ENCODE peak calls at places on chromosomes 4 and X, in nine cellular contexts. One of them, this sample, is unnamed.

GRCh38 chr4:171954650-171955049 is 141.4 kb downstream of the GALNTL6 start:
- DNase-seq in A549: peak
- DNase-seq in K562: no peak
- DNase-seq in H1: no peak
- DNase-seq in sigmoid colon: no peak
- DNase-seq in tibial nerve: no peak
- DNase-seq in transverse colon: no peak
- DNase-seq in stomach: no peak
- DNase-seq in suprapubic skin: no peak
- DNase-seq in this sample: no peak

GRCh38 chrX:22999696-23000223 is at the start of gene DDX53:
- DNase-seq in transverse colon: no peak
- DNase-seq in suprapubic skin: no peak
- DNase-seq in stomach: no peak
- DNase-seq in K562: peak
- DNase-seq in sigmoid colon: no peak
- DNase-seq in tibial nerve: no peak
- DNase-seq in H1: no peak
- DNase-seq in A549: no peak
- DNase-seq in this sample: no peak

GRCh38 chr4:84562156-84562555 is 20.8 kb upstream of the CDS1 start:
- DNase-seq in stomach: no peak
- DNase-seq in tibial nerve: no peak
- DNase-seq in A549: no peak
- DNase-seq in sigmoid colon: no peak
- DNase-seq in H1: no peak
- DNase-seq in transverse colon: no peak
- DNase-seq in K562: no peak
- DNase-seq in suprapubic skin: no peak
- DNase-seq in this sample: no peak

GRCh38 chr4:7412586-7412975 is 22.1 kb downstream of the PSAPL1 start:
- DNase-seq in A549: no peak
- DNase-seq in H1: peak
- DNase-seq in tibial nerve: no peak
- DNase-seq in stomach: peak
- DNase-seq in transverse colon: no peak
- DNase-seq in suprapubic skin: peak
- DNase-seq in K562: no peak
- DNase-seq in sigmoid colon: peak
- DNase-seq in this sample: no peak

GRCh38 chr4:13989496-13989895 is 362.0 kb upstream of the BOD1L1 start:
- DNase-seq in K562: no peak
- DNase-seq in A549: peak
- DNase-seq in sigmoid colon: no peak
- DNase-seq in H1: no peak
- DNase-seq in suprapubic skin: no peak
- DNase-seq in tibial nerve: no peak
- DNase-seq in stomach: no peak
- DNase-seq in transverse colon: no peak
- DNase-seq in this sample: no peak

GRCh38 chr4:10173039-10173753 is 56.6 kb upstream of the WDR1 start:
- DNase-seq in K562: peak
- DNase-seq in sigmoid colon: peak
- DNase-seq in tibial nerve: no peak
- DNase-seq in suprapubic skin: no peak
- DNase-seq in A549: no peak
- DNase-seq in stomach: peak
- DNase-seq in H1: no peak
- DNase-seq in transverse colon: peak
- DNase-seq in this sample: no peak

GRCh38 chr4:153402366-153402765 is 57.9 kb downstream of the MND1 start:
- DNase-seq in tibial nerve: no peak
- DNase-seq in transverse colon: no peak
- DNase-seq in stomach: no peak
- DNase-seq in sigmoid colon: no peak
- DNase-seq in H1: no peak
- DNase-seq in suprapubic skin: no peak
- DNase-seq in K562: no peak
- DNase-seq in A549: no peak
- DNase-seq in this sample: no peak

GRCh38 chr4:15654556-15655222 is 468 bp downstream of the FBXL5 start:
- DNase-seq in A549: peak
- DNase-seq in K562: no peak
- DNase-seq in H1: no peak
- DNase-seq in transverse colon: peak
- DNase-seq in stomach: peak
- DNase-seq in suprapubic skin: peak
- DNase-seq in tibial nerve: no peak
- DNase-seq in sigmoid colon: peak
- DNase-seq in this sample: peak

GRCh38 chr4:7343950-7344349 is 90.8 kb downstream of the PSAPL1 start:
- DNase-seq in H1: no peak
- DNase-seq in tibial nerve: no peak
- DNase-seq in suprapubic skin: no peak
- DNase-seq in sigmoid colon: no peak
- DNase-seq in stomach: no peak
- DNase-seq in K562: no peak
- DNase-seq in A549: no peak
- DNase-seq in transverse colon: no peak
- DNase-seq in this sample: no peak

GRCh38 chr4:7191546-7192251 is 639 bp upstream of the SORCS2 start:
- DNase-seq in stomach: no peak
- DNase-seq in K562: no peak
- DNase-seq in H1: no peak
- DNase-seq in transverse colon: no peak
- DNase-seq in A549: no peak
- DNase-seq in suprapubic skin: peak
- DNase-seq in sigmoid colon: peak
- DNase-seq in tibial nerve: peak
- DNase-seq in this sample: no peak

GRCh38 chr4:73853246-73853704 is at the start of gene PF4V1:
- DNase-seq in sigmoid colon: peak
- DNase-seq in tibial nerve: no peak
- DNase-seq in stomach: peak
- DNase-seq in transverse colon: peak
- DNase-seq in A549: no peak
- DNase-seq in K562: no peak
- DNase-seq in H1: peak
- DNase-seq in suprapubic skin: no peak
- DNase-seq in this sample: no peak

DNA sequence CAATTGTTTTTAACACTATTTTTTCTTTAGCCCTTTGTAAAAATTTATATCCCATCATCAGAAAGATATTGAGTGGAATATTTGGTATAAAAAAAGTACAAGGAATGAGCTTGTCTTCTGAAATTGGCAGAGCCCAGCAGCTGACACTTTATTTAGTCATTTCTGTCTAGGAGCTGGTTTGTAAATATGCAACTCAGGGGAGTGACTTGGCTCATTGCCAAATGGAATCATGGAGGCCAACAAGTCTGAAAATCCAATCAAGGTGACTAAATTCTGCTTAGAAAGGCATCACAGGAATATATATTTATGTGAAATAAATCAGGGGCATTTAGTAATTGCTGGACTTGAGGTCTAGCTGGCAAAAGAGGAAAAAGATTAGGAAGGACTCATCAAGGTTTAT is 74.4 kb downstream of the OTC start:
- DNase-seq in transverse colon: no peak
- DNase-seq in K562: no peak
- DNase-seq in sigmoid colon: no peak
- DNase-seq in suprapubic skin: no peak
- DNase-seq in tibial nerve: no peak
- DNase-seq in A549: peak
- DNase-seq in stomach: no peak
- DNase-seq in H1: no peak
- DNase-seq in this sample: no peak
- TF ChIP-seq EP300 in transverse colon: no peak
- TF ChIP-seq EP300 in K562: no peak
- TF ChIP-seq EP300 in sigmoid colon: no peak
- TF ChIP-seq EP300 in suprapubic skin: no peak
- TF ChIP-seq EP300 in tibial nerve: no peak
- TF ChIP-seq EP300 in A549: no peak
- TF ChIP-seq EP300 in stomach: no peak
- TF ChIP-seq EP300 in H1: no peak
- TF ChIP-seq EP300 in this sample: no peak

DNA sequence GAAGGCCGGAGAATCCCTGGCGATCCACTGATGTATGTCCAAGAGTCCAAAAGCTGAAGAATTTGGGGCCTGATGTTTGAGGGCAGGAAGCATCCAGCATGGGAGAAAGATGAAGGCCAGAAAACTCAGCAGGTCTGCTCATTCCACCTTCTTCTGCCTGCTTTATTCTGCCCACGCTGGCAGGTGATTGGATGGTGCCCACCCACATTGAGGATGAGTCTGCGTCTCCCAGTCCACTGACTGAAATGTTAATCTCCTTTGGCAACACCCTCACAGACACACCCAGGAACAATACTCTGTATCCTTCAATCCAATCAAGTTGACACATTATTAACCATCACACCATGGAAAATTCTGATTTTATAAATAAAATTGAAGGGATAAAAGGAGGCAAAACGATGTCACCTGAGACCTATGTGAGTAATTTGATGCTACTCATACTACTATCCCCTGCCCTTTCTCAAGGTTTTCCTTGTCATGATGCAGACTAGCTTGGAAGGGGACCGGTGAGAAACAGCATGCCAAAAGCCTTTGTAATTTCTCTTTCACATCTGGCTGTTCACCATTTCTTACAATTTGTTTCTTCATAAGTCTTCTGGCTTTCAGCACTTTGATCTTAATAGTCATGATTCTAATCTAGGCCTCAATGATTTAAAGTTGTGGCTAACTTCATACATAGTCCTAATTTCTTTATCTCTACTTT is 9.7 kb upstream of the PYURF start:
- DNase-seq in A549: no peak
- DNase-seq in H1: no peak
- DNase-seq in tibial nerve: no peak
- DNase-seq in sigmoid colon: no peak
- DNase-seq in stomach: no peak
- DNase-seq in suprapubic skin: no peak
- DNase-seq in transverse colon: no peak
- DNase-seq in K562: no peak
- DNase-seq in this sample: no peak
- TF ChIP-seq EP300 in A549: no peak
- TF ChIP-seq EP300 in H1: no peak
- TF ChIP-seq EP300 in tibial nerve: no peak
- TF ChIP-seq EP300 in sigmoid colon: no peak
- TF ChIP-seq EP300 in stomach: no peak
- TF ChIP-seq EP300 in suprapubic skin: no peak
- TF ChIP-seq EP300 in transverse colon: no peak
- TF ChIP-seq EP300 in K562: no peak
- TF ChIP-seq EP300 in this sample: no peak

DNA sequence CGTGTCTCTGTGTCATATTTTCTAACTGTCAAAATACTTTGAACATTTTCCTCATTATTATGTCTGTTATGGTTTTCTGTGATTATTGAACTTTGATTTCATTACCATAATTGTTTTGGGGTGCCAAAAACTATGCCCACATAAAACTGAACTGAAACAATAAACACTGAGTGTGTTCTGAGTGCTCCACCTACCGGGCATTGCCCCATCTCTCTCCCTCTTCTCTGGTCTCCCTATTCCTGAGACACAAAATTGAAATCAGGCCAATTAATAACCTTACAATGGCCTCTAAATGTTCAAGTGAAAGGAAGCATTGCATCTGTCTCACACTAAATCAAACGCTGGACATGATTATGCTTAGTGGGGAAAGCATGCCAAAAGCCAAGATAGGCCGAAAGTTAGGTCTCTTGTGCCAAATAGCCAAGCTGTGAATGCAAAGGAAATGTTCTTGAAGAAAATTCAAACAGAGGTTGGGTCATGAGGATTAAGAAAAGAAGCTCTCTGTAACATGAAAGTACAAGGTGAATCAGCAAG is 972.3 kb downstream of the PCDH7 start:
- DNase-seq in H1: no peak
- DNase-seq in suprapubic skin: no peak
- DNase-seq in transverse colon: no peak
- DNase-seq in sigmoid colon: no peak
- DNase-seq in K562: no peak
- DNase-seq in stomach: no peak
- DNase-seq in tibial nerve: no peak
- DNase-seq in A549: peak
- DNase-seq in this sample: no peak
- TF ChIP-seq EP300 in H1: no peak
- TF ChIP-seq EP300 in suprapubic skin: no peak
- TF ChIP-seq EP300 in transverse colon: no peak
- TF ChIP-seq EP300 in sigmoid colon: no peak
- TF ChIP-seq EP300 in K562: no peak
- TF ChIP-seq EP300 in stomach: no peak
- TF ChIP-seq EP300 in tibial nerve: no peak
- TF ChIP-seq EP300 in A549: no peak
- TF ChIP-seq EP300 in this sample: no peak

GRCh38 chr4:1345905-1346780 is 865 bp upstream of the UVSSA start:
- DNase-seq in stomach: peak
- DNase-seq in K562: peak
- DNase-seq in suprapubic skin: no peak
- DNase-seq in tibial nerve: no peak
- DNase-seq in H1: peak
- DNase-seq in transverse colon: peak
- DNase-seq in A549: peak
- DNase-seq in sigmoid colon: peak
- DNase-seq in this sample: peak
- TF ChIP-seq EP300 in stomach: no peak
- TF ChIP-seq EP300 in K562: no peak
- TF ChIP-seq EP300 in suprapubic skin: no peak
- TF ChIP-seq EP300 in tibial nerve: no peak
- TF ChIP-seq EP300 in H1: no peak
- TF ChIP-seq EP300 in transverse colon: no peak
- TF ChIP-seq EP300 in A549: no peak
- TF ChIP-seq EP300 in sigmoid colon: no peak
- TF ChIP-seq EP300 in this sample: no peak

This sample was measured in ovary.